ENCODE peak calls at places on chromosomes 2 and 18, in six cellular contexts. One of them, this sample, is unnamed.
A peak's percentile ranks its signal among the peaks of the same experiment; 100 is the strongest.

GRCh38 chr2:25337891-25338290 is 3.8 kb downstream of the DNMT3A start:
- DNase-seq in pulmonary artery endothelial cell: no peak
- DNase-seq in T-cell: no peak
- DNase-seq in left ventricle myocardium superior: no peak
- DNase-seq in frontal cortex: no peak
- DNase-seq in AG20443: no peak
- DNase-seq in this sample: no peak

GRCh38 chr2:13000644-13001375 is 284.1 kb downstream of the TRIB2 start:
- DNase-seq in pulmonary artery endothelial cell: peak; percentile 63
- DNase-seq in T-cell: no peak
- DNase-seq in left ventricle myocardium superior: peak; percentile 33
- DNase-seq in frontal cortex: no peak
- DNase-seq in AG20443: no peak
- DNase-seq in this sample: no peak

GRCh38 chr2:128309341-128310093 is 9.2 kb downstream of the HS6ST1 start:
- DNase-seq in pulmonary artery endothelial cell: no peak
- DNase-seq in T-cell: no peak
- DNase-seq in left ventricle myocardium superior: peak; percentile 74
- DNase-seq in frontal cortex: no peak
- DNase-seq in AG20443: no peak
- DNase-seq in this sample: no peak

GRCh38 chr2:147374410-147374811 is 470.4 kb upstream of the ACVR2A start:
- DNase-seq in pulmonary artery endothelial cell: no peak
- DNase-seq in T-cell: no peak
- DNase-seq in left ventricle myocardium superior: no peak
- DNase-seq in frontal cortex: no peak
- DNase-seq in AG20443: peak; percentile 55
- DNase-seq in this sample: no peak

GRCh38 chr2:1749750-1750149 is 5.4 kb upstream of the PXDN start:
- DNase-seq in pulmonary artery endothelial cell: no peak
- DNase-seq in T-cell: no peak
- DNase-seq in left ventricle myocardium superior: no peak
- DNase-seq in frontal cortex: no peak
- DNase-seq in AG20443: no peak
- DNase-seq in this sample: no peak

GRCh38 chr2:124988794-124989193 is 963.7 kb downstream of the CNTNAP5 start:
- DNase-seq in pulmonary artery endothelial cell: no peak
- DNase-seq in T-cell: no peak
- DNase-seq in left ventricle myocardium superior: no peak
- DNase-seq in frontal cortex: no peak
- DNase-seq in AG20443: no peak
- DNase-seq in this sample: no peak

GRCh38 chr2:109013046-109013445 is 24.0 kb upstream of the EDAR start:
- DNase-seq in pulmonary artery endothelial cell: no peak
- DNase-seq in T-cell: no peak
- DNase-seq in left ventricle myocardium superior: no peak
- DNase-seq in frontal cortex: no peak
- DNase-seq in AG20443: no peak
- DNase-seq in this sample: no peak

GRCh38 chr2:198490748-198491147 is 686.4 kb downstream of the PLCL1 start:
- DNase-seq in pulmonary artery endothelial cell: no peak
- DNase-seq in T-cell: no peak
- DNase-seq in left ventricle myocardium superior: no peak
- DNase-seq in frontal cortex: no peak
- DNase-seq in AG20443: no peak
- DNase-seq in this sample: no peak

GRCh38 chr2:11112870-11113428 is 42.3 kb upstream of the SLC66A3 start:
- DNase-seq in pulmonary artery endothelial cell: no peak
- DNase-seq in T-cell: no peak
- DNase-seq in left ventricle myocardium superior: no peak
- DNase-seq in frontal cortex: no peak
- DNase-seq in AG20443: no peak
- DNase-seq in this sample: no peak

GRCh38 chr2:66839551-66840320 is 404.8 kb downstream of the MEIS1 start:
- DNase-seq in pulmonary artery endothelial cell: no peak
- DNase-seq in T-cell: no peak
- DNase-seq in left ventricle myocardium superior: no peak
- DNase-seq in frontal cortex: no peak
- DNase-seq in AG20443: peak; percentile 84
- DNase-seq in this sample: no peak

GRCh38 chr2:97891611-97892010 is 104.1 kb downstream of the TMEM131 start:
- DNase-seq in pulmonary artery endothelial cell: no peak
- DNase-seq in T-cell: no peak
- DNase-seq in left ventricle myocardium superior: no peak
- DNase-seq in frontal cortex: no peak
- DNase-seq in AG20443: no peak
- DNase-seq in this sample: no peak

GRCh38 chr2:100107440-100107839 is 35.0 kb downstream of the AFF3 start:
- DNase-seq in pulmonary artery endothelial cell: no peak
- DNase-seq in T-cell: no peak
- DNase-seq in left ventricle myocardium superior: no peak
- DNase-seq in frontal cortex: no peak
- DNase-seq in AG20443: no peak
- DNase-seq in this sample: no peak

GRCh38 chr2:121944072-121944829 is 188.8 kb downstream of the TSN start:
- DNase-seq in pulmonary artery endothelial cell: no peak
- DNase-seq in T-cell: no peak
- DNase-seq in left ventricle myocardium superior: no peak
- DNase-seq in frontal cortex: peak; percentile 16
- DNase-seq in AG20443: peak; percentile 90
- DNase-seq in this sample: no peak

GRCh38 chr2:81050580-81050979 is 746.0 kb upstream of the LRRTM1 start:
- DNase-seq in pulmonary artery endothelial cell: no peak
- DNase-seq in T-cell: no peak
- DNase-seq in left ventricle myocardium superior: no peak
- DNase-seq in frontal cortex: no peak
- DNase-seq in AG20443: no peak
- DNase-seq in this sample: no peak

GRCh38 chr2:620456-621302 is 56.5 kb downstream of the TMEM18 start:
- DNase-seq in pulmonary artery endothelial cell: no peak
- DNase-seq in T-cell: no peak
- DNase-seq in left ventricle myocardium superior: no peak
- DNase-seq in frontal cortex: no peak
- DNase-seq in AG20443: no peak
- DNase-seq in this sample: no peak

GRCh38 chr2:215794829-215795546 is 218.4 kb downstream of the MREG start:
- DNase-seq in pulmonary artery endothelial cell: no peak
- DNase-seq in T-cell: no peak
- DNase-seq in left ventricle myocardium superior: no peak
- DNase-seq in frontal cortex: no peak
- DNase-seq in AG20443: no peak
- DNase-seq in this sample: no peak

GRCh38 chr2:70553334-70553583 is 367 bp downstream of the TGFA start:
- DNase-seq in pulmonary artery endothelial cell: no peak
- DNase-seq in T-cell: no peak
- DNase-seq in left ventricle myocardium superior: no peak
- DNase-seq in frontal cortex: no peak
- DNase-seq in AG20443: no peak
- DNase-seq in this sample: no peak

GRCh38 chr18:1018211-1018651 is 113.6 kb downstream of the ADCYAP1 start:
- DNase-seq in pulmonary artery endothelial cell: no peak
- DNase-seq in T-cell: no peak
- DNase-seq in left ventricle myocardium superior: no peak
- DNase-seq in frontal cortex: no peak
- DNase-seq in AG20443: peak; percentile 25
- DNase-seq in this sample: no peak

GRCh38 chr2:237271698-237272097 is 142.3 kb downstream of the COL6A3 start:
- DNase-seq in pulmonary artery endothelial cell: no peak
- DNase-seq in T-cell: no peak
- DNase-seq in left ventricle myocardium superior: no peak
- DNase-seq in frontal cortex: no peak
- DNase-seq in AG20443: no peak
- DNase-seq in this sample: no peak

GRCh38 chr2:46381263-46381849 is 84.1 kb downstream of the EPAS1 start:
- DNase-seq in pulmonary artery endothelial cell: no peak
- DNase-seq in T-cell: no peak
- DNase-seq in left ventricle myocardium superior: no peak
- DNase-seq in frontal cortex: no peak
- DNase-seq in AG20443: no peak
- DNase-seq in this sample: no peak

GRCh38 chr2:97908208-97908676 is 87.5 kb downstream of the TMEM131 start:
- DNase-seq in pulmonary artery endothelial cell: no peak
- DNase-seq in T-cell: no peak
- DNase-seq in left ventricle myocardium superior: no peak
- DNase-seq in frontal cortex: no peak
- DNase-seq in AG20443: no peak
- DNase-seq in this sample: no peak

GRCh38 chr2:217979151-217979811 is 23.5 kb downstream of the TNS1 start:
- DNase-seq in pulmonary artery endothelial cell: no peak
- DNase-seq in T-cell: no peak
- DNase-seq in left ventricle myocardium superior: no peak
- DNase-seq in frontal cortex: no peak
- DNase-seq in AG20443: no peak
- DNase-seq in this sample: no peak

GRCh38 chr2:57296795-57297517 is 749.6 kb upstream of the VRK2 start:
- DNase-seq in pulmonary artery endothelial cell: no peak
- DNase-seq in T-cell: no peak
- DNase-seq in left ventricle myocardium superior: no peak
- DNase-seq in frontal cortex: no peak
- DNase-seq in AG20443: peak; percentile 29
- DNase-seq in this sample: no peak

GRCh38 chr2:207223051-207223450 is 57.3 kb upstream of the KLF7 start:
- DNase-seq in pulmonary artery endothelial cell: no peak
- DNase-seq in T-cell: no peak
- DNase-seq in left ventricle myocardium superior: no peak
- DNase-seq in frontal cortex: no peak
- DNase-seq in AG20443: peak; percentile 43
- DNase-seq in this sample: no peak

GRCh38 chr2:199405241-199405640 is 52.5 kb downstream of the SATB2 start:
- DNase-seq in pulmonary artery endothelial cell: no peak
- DNase-seq in T-cell: no peak
- DNase-seq in left ventricle myocardium superior: no peak
- DNase-seq in frontal cortex: no peak
- DNase-seq in AG20443: no peak
- DNase-seq in this sample: no peak

GRCh38 chr2:200219400-200220113 is 86.9 kb upstream of the SPATS2L start:
- DNase-seq in pulmonary artery endothelial cell: no peak
- DNase-seq in T-cell: no peak
- DNase-seq in left ventricle myocardium superior: no peak
- DNase-seq in frontal cortex: no peak
- DNase-seq in AG20443: no peak
- DNase-seq in this sample: no peak

GRCh38 chr2:7915302-7916200 is 766.3 kb upstream of the ID2 start:
- DNase-seq in pulmonary artery endothelial cell: no peak
- DNase-seq in T-cell: no peak
- DNase-seq in left ventricle myocardium superior: no peak
- DNase-seq in frontal cortex: no peak
- DNase-seq in AG20443: peak; percentile 59
- DNase-seq in this sample: no peak

This sample was measured in glomerular endothelial cell.